ENCODE peak calls at places on chromosomes 3 and 15, in five cellular contexts. L, U, B, R and F are unnamed samples.

GRCh38 chr3:46707601-46708011 is 6.4 kb downstream of the TMIE start:
- DNase-seq in B (peak), R (no peak), U (no peak), L (no peak), F (no peak)

GRCh38 chr3:170344971-170345370 is 12.5 kb upstream of the SKIL start:
- DNase-seq in U (no peak), R (no peak), B (no peak), L (no peak), F (no peak)

GRCh38 chr15:73575636-73576247 is 57.4 kb downstream of the NPTN start:
- DNase-seq in L (no peak), R (no peak), U (no peak), B (no peak), F (no peak)

GRCh38 chr3:156150434-156151066 is 30.2 kb downstream of the KCNAB1 start:
- DNase-seq in R (no peak), B (no peak), L (peak), U (no peak), F (no peak)

GRCh38 chr3:131711114-131711786 is 208.5 kb upstream of the MRPL3 start:
- DNase-seq in R (no peak), L (no peak), B (no peak), U (no peak), F (no peak)

GRCh38 chr15:87843312-87843711 is 413.2 kb downstream of the NTRK3 start:
- DNase-seq in B (no peak), U (no peak), R (no peak), L (no peak), F (no peak)

GRCh38 chr3:126557761-126558160 is 971 bp downstream of the C3orf22 start:
- DNase-seq in R (peak), L (peak), B (no peak), U (no peak), F (no peak)

GRCh38 chr15:96353931-96354730 is 23.6 kb downstream of the NR2F2 start:
- DNase-seq in U (no peak), R (no peak), L (no peak), B (peak), F (no peak)

GRCh38 chr3:8204846-8205624 is 296.6 kb upstream of the LMCD1 start:
- DNase-seq in U (peak), B (no peak), R (no peak), L (no peak), F (no peak)

GRCh38 chr15:31207246-31207645 is 105.7 kb upstream of the TRPM1 start:
- DNase-seq in R (no peak), L (no peak), B (no peak), U (no peak), F (no peak)

GRCh38 chr15:41777421-41777973 is 3.2 kb downstream of the MAPKBP1 start:
- DNase-seq in U (no peak), L (peak), B (no peak), R (no peak), F (no peak)

GRCh38 chr15:69388259-69388658 is 25.9 kb upstream of the KIF23 start:
- DNase-seq in L (no peak), U (no peak), R (no peak), B (peak), F (no peak)

GRCh38 chr15:50148362-50148963 is 29.4 kb upstream of the ATP8B4 start:
- DNase-seq in R (no peak), L (no peak), B (no peak), U (no peak), F (no peak)
- TF ChIP-seq CTCF in R (peak), L (no peak), B (no peak), U (peak), F (no peak)

GRCh38 chr3:172564499-172564898 is 41.3 kb upstream of the TNFSF10 start:
- DNase-seq in U (no peak), L (no peak), R (no peak), B (no peak), F (no peak)
- TF ChIP-seq CTCF in U (no peak), L (no peak), R (no peak), B (no peak), F (no peak)

DNA sequence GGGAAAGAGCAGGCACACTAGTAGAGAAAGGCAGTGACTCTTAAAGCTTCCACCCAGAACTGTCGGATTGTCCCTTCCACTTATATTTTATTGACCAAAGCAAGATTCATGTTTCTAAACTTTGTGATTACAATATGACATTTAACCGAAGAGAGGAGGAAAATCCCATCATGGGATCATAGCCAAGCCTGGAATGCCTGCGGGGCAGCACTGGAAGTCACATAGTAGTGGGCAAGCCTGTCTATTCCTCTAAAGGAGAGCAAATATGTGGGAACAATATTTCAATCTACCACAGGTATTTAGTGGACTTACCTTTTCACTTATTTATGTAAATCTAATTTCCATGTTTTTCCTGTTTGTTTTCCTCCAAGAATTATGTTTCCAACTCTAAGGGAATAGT is 3.8 kb upstream of the TMOD3 start:
- DNase-seq in U (no peak), B (peak), L (no peak), R (no peak), F (no peak)
- TF ChIP-seq CTCF in U (no peak), B (no peak), L (no peak), R (no peak), F (no peak)

GRCh38 chr3:71998995-71999673 is 214.2 kb upstream of the PROK2 start:
- DNase-seq in L (no peak), R (no peak), U (peak), B (no peak), F (no peak)
- TF ChIP-seq CTCF in L (no peak), R (no peak), U (no peak), B (no peak), F (no peak)

GRCh38 chr3:189772584-189772983 is 141.4 kb downstream of the TP63 start:
- DNase-seq in R (no peak), U (peak), B (no peak), L (no peak), F (no peak)
- TF ChIP-seq CTCF in R (no peak), U (no peak), B (no peak), L (no peak), F (no peak)